ENCODE peak calls at places on chromosome 4, in eight cellular contexts. F is heart right ventricle; H is lung; I is naive thymus-derived CD4-positive, alpha-beta T cell; U is lower lobe of right lung; P is fibroblast of lung; R is Peyer's patch; W is HCT116. D is an unnamed sample. For H3K4me1, the result is how much of the 10 kb centered on the place peaks cover.

GRCh38 chr4:187128226-187128625 is 404.6 kb upstream of the FAT1 start:
- DNase-seq in F (no peak), H (no peak), I (no peak), U (no peak), P (no peak), R (no peak), W (no peak), D (no peak)

GRCh38 chr4:2930135-2930805 is 32.9 kb downstream of the NOP14 start:
- DNase-seq in F (no peak), H (no peak), I (no peak), U (peak), P (no peak), R (no peak), W (no peak), D (no peak)

GRCh38 chr4:33709247-33709646 is 2535.1 kb downstream of the ARAP2 start:
- DNase-seq in F (no peak), H (no peak), I (no peak), U (no peak), P (peak), R (no peak), W (no peak), D (no peak)

GRCh38 chr4:122326908-122327307 is 51.9 kb upstream of the ADAD1 start:
- DNase-seq in F (no peak), H (no peak), I (no peak), U (no peak), P (no peak), R (no peak), W (no peak), D (no peak)

GRCh38 chr4:162456106-162456505 is 292.3 kb upstream of the FSTL5 start:
- DNase-seq in F (no peak), H (no peak), I (no peak), U (no peak), P (no peak), R (no peak), W (no peak), D (no peak)

GRCh38 chr4:69323284-69323683 is 43.0 kb downstream of the UGT2B28 start:
- DNase-seq in F (no peak), H (no peak), I (no peak), U (no peak), P (no peak), R (no peak), W (no peak), D (no peak)

GRCh38 chr4:44493924-44494323 is 45.3 kb upstream of the KCTD8 start:
- DNase-seq in F (no peak), H (no peak), I (no peak), U (no peak), P (no peak), R (no peak), W (no peak), D (peak)

GRCh38 chr4:151238477-151238876 is 38.5 kb upstream of the PRSS48 start:
- DNase-seq in F (no peak), H (no peak), I (no peak), U (no peak), P (peak), R (no peak), W (no peak), D (peak)

GRCh38 chr4:79298027-79298426 is 27.8 kb downstream of the NAA11 start:
- DNase-seq in F (no peak), H (no peak), I (no peak), U (no peak), P (no peak), R (no peak), W (no peak), D (no peak)

GRCh38 chr4:89745708-89746107 is 91.3 kb downstream of the SNCA start:
- DNase-seq in F (no peak), H (no peak), I (no peak), U (no peak), P (no peak), R (no peak), W (no peak), D (no peak)

GRCh38 chr4:17597517-17597916 is 16.9 kb upstream of the MED28 start:
- DNase-seq in F (no peak), H (no peak), I (no peak), U (no peak), P (peak), R (no peak), W (no peak), D (no peak)

GRCh38 chr4:101114936-101115372 is 232.4 kb downstream of the PPP3CA start:
- DNase-seq in F (no peak), H (no peak), I (no peak), U (no peak), P (peak), R (no peak), W (peak), D (no peak)

GRCh38 chr4:31193516-31193915 is 473.3 kb downstream of the PCDH7 start:
- DNase-seq in F (no peak), H (no peak), I (no peak), U (no peak), P (no peak), R (no peak), W (no peak), D (no peak)

GRCh38 chr4:22389240-22389871 is 126.5 kb downstream of the ADGRA3 start:
- DNase-seq in F (peak), H (no peak), I (peak), U (no peak), P (peak), R (no peak), W (peak), D (peak)

GRCh38 chr4:151117371-151117962 is 18.0 kb downstream of the RPS3A start:
- DNase-seq in F (peak), H (peak), I (peak), U (no peak), P (peak), R (peak), W (peak), D (peak)

GRCh38 chr4:110902500-110902899 is 279.6 kb upstream of the PITX2 start:
- DNase-seq in F (no peak), H (no peak), I (no peak), U (no peak), P (no peak), R (no peak), W (no peak), D (no peak)

GRCh38 chr4:100190643-100191600 is 654 bp upstream of the DDIT4L start:
- DNase-seq in F (no peak), H (no peak), I (no peak), U (no peak), P (peak), R (no peak), W (no peak), D (peak)

GRCh38 chr4:184163813-184164212 is 53.9 kb downstream of the ENPP6 start:
- DNase-seq in F (peak), H (peak), I (no peak), U (peak), P (peak), R (no peak), W (no peak), D (peak)

GRCh38 chr4:566035-566434 is 10.1 kb downstream of the TMEM271 start:
- DNase-seq in F (no peak), H (no peak), I (no peak), U (no peak), P (no peak), R (no peak), W (no peak), D (no peak)

GRCh38 chr4:135238940-135239339 is 1037.4 kb upstream of the PABPC4L start:
- DNase-seq in F (no peak), H (no peak), I (no peak), U (no peak), P (no peak), R (no peak), W (no peak), D (no peak)

GRCh38 chr4:22410645-22411247 is 105.1 kb downstream of the ADGRA3 start:
- DNase-seq in F (no peak), H (no peak), I (no peak), U (no peak), P (peak), R (no peak), W (no peak), D (no peak)

GRCh38 chr4:52743444-52744019 is 7.7 kb downstream of the ERVMER34-1 start:
- DNase-seq in F (no peak), H (no peak), I (no peak), U (no peak), P (no peak), R (no peak), W (no peak), D (peak)

GRCh38 chr4:40255722-40256281 is 59.0 kb downstream of the RHOH start:
- DNase-seq in F (no peak), H (no peak), I (no peak), U (no peak), P (peak), R (no peak), W (peak), D (no peak)

GRCh38 chr4:183636488-183636887 is 22.5 kb downstream of the RWDD4 start:
- DNase-seq in F (no peak), H (no peak), I (no peak), U (no peak), P (no peak), R (no peak), W (no peak), D (no peak)

GRCh38 chr4:77488882-77489281 is 116.7 kb upstream of the CXCL13 start:
- DNase-seq in F (peak), H (no peak), I (no peak), U (no peak), P (no peak), R (no peak), W (no peak), D (no peak)

GRCh38 chr4:77493829-77494551 is 111.6 kb upstream of the CXCL13 start:
- DNase-seq in F (no peak), H (no peak), I (no peak), U (no peak), P (no peak), R (no peak), W (no peak), D (no peak)

DNA sequence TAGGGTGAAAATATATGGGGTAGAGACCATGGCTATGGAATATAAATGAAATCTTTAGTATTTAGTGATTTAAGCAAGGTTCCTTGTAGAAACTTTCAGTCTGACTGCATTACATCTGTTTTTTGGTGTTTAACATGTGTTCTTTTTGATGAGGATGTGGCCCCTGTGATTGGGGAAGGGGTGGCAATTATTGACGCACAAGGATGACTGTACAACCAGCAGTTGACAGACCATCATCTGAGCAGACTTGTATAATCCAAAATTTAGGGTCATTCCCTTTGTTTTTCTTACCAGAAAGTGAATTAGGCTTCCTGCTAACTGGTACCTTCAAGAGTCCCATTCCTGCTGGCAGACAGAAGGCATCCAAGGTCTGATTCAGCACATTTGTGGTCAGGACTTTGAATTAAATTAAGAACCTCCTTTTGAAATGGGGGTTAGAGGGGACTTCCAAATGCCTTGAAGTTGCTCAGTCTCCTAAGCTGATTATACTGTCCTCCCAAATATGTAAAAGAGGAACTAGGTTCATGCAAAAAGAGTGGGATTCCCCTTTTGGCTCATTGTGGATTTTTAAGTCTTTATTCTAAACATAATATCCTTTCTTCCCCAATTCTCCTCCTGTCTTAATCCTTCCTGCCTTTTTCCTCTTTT is 112.4 kb upstream of the CXCL13 start:
- DNase-seq in F (no peak), H (no peak), I (no peak), U (no peak), P (no peak), R (no peak), W (no peak), D (no peak)
- H3K4me1 ChIP-seq in F (under half), H (under half), I (under half), U (under half), P (under half), R (under half), W (under half), D (under half)

DNA sequence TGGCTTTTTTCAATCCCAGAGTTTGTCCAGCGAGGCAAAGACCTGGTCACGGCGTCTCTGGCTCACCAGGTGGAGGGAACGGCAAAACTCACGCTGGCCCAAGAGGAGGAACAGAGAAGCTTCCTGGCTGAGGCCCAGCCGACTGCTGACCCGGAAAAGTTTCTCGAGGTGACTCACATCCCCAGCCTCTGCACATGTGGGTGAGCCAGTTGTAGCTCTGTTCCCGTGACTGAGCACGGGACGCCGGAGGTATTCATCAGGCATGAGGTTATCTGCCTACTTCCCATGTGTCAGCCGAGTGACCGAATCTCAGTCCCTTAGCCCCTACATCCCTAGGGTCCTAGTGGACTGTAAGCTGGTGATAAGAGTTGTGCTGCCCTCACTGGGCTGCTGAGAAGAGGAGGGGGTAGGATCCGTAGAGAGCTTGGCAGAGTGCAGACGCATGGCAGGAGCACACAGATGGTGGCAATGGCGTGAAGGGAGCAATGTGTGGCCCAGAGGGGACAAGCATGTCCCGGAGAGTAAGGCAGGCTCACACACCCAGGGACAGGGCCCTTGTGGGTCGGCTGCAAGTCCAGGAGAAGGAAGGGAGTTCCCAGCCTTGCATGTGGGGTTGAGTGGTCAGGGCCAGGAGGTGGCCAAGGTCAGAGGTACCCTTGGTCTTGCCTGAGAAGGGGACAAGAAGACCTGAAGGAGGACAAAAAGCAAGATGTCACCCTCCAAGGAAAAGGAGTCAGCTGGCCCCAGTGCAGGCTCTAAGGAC is 42.9 kb downstream of the EVC start:
- DNase-seq in F (no peak), H (no peak), I (no peak), U (no peak), P (peak), R (no peak), W (peak), D (peak)
- H3K4me1 ChIP-seq in F (under half), H (under half), I (under half), U (under half), P (under half), R (under half), W (under half), D (under half)

DNA sequence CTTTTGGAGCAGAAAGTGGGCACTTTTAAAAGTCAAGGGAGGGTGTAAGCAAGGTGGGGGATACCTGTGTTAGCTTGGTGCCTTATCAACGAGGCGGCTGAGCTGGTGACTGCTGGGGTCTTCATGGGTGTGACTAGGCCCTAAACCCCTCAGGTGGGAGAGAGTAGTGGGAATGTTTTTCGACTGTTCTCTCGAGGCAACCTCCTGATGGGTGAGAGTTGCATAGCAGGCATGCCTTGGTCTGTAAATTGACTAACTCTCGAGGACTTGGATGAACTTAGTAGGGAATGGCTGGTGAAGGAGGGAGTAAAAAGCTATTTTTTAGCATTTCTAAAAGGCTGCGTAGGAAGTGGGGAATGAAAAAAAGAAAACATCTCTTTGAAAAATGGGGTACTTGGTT is 80.0 kb downstream of the ARHGAP10 start:
- DNase-seq in F (no peak), H (no peak), I (no peak), U (no peak), P (no peak), R (no peak), W (no peak), D (no peak)
- H3K4me1 ChIP-seq in F (half or more), H (under half), I (under half), U (under half), P (under half), R (under half), W (under half), D (under half)

GRCh38 chr4:139208404-139208945 is 31.5 kb upstream of the ELF2 start:
- DNase-seq in F (peak), H (no peak), I (no peak), U (no peak), P (peak), R (no peak), W (no peak), D (no peak)
- H3K4me1 ChIP-seq in F (under half), H (under half), I (under half), U (under half), P (under half), R (under half), W (under half), D (under half)

DNA sequence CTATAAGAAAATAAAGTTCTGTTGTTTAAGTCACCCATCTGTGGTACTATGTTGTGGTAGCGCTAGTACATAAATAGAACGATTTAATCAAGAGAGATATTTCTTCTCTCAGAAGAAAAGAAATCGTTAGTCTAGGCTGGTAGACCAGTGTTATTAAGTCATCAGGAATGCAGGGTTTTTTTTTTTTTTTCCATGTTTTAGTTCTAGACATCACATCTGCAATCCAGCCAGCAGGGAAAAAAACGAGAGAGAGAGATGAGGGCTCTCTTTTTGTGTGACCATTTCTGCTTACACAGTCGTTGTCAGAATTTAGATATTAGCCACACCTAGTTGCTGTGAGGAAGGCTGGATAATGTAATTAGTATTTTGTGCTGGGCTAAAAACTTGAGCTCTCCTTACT is 417.4 kb downstream of the TMA16 start:
- DNase-seq in F (no peak), H (no peak), I (no peak), U (no peak), P (no peak), R (no peak), W (no peak), D (no peak)
- H3K4me1 ChIP-seq in F (under half), H (under half), I (under half), U (under half), P (under half), R (under half), W (under half), D (under half)